ENCODE peak calls at places on chromosomes 2 and 18, in nine cellular contexts. D is HuH-7.5; P is LHCN-M2; E is RWPE1; C is cardiac muscle cell; T is activated CD8-positive, alpha-beta memory T cell treated with anti-CD3 and anti-CD28 coated beads for 1 hour; W is frontal cortex; S is T follicular helper cell; Z is T-cell. O is an unnamed sample.

GRCh38 chr2:154952346-154953010 is 254.0 kb downstream of the KCNJ3 start:
- DNase-seq in D (no peak), P (no peak), E (no peak), C (no peak), T (no peak), W (peak; percentile 6), S (no peak), Z (no peak), O (no peak)

GRCh38 chr2:119888673-119889072 is 124.2 kb upstream of the EPB41L5 start:
- DNase-seq in D (no peak), P (peak; percentile 80), E (no peak), C (peak; percentile 76), T (no peak), W (no peak), S (no peak), Z (no peak), O (no peak)

GRCh38 chr2:170715062-170715931 is at the start of gene SP5:
- DNase-seq in D (peak; percentile 96), P (peak; percentile 25), E (peak; percentile 63), C (peak; percentile 51), T (no peak), W (peak; percentile 40), S (no peak), Z (peak; percentile 26), O (peak; percentile 81)

GRCh38 chr2:200403794-200404193 is 97.3 kb downstream of the SPATS2L start:
- DNase-seq in D (no peak), P (no peak), E (no peak), C (peak; percentile 44), T (no peak), W (no peak), S (no peak), Z (no peak), O (no peak)

GRCh38 chr2:30276455-30276911 is 45.1 kb downstream of the LBH start:
- DNase-seq in D (no peak), P (no peak), E (no peak), C (no peak), T (no peak), W (no peak), S (no peak), Z (no peak), O (no peak)

GRCh38 chr2:96115631-96116423 is 544 bp downstream of the ADRA2B start:
- DNase-seq in D (no peak), P (no peak), E (no peak), C (no peak), T (no peak), W (no peak), S (no peak), Z (no peak), O (no peak)

GRCh38 chr2:5691659-5692529 is at the start of gene SOX11:
- DNase-seq in D (no peak), P (peak; percentile 95), E (no peak), C (peak; percentile 70), T (no peak), W (peak; percentile 69), S (no peak), Z (no peak), O (peak; percentile 97)

GRCh38 chr2:70070557-70071268 is 16.6 kb upstream of the PCBP1 start:
- DNase-seq in D (peak; percentile 74), P (peak; percentile 82), E (peak; percentile 86), C (peak; percentile 91), T (peak; percentile 34), W (peak; percentile 73), S (peak; percentile 38), Z (peak; percentile 65), O (peak; percentile 88)

GRCh38 chr2:5123597-5124196 is 568.5 kb upstream of the SOX11 start:
- DNase-seq in D (no peak), P (no peak), E (no peak), C (no peak), T (no peak), W (no peak), S (no peak), Z (no peak), O (no peak)

GRCh38 chr18:26925313-26925712 is 59.8 kb upstream of the AQP4 start:
- DNase-seq in D (no peak), P (no peak), E (no peak), C (no peak), T (no peak), W (no peak), S (no peak), Z (no peak), O (no peak)

GRCh38 chr2:24892928-24893327 is 27.1 kb downstream of the ADCY3 start:
- DNase-seq in D (no peak), P (no peak), E (no peak), C (peak; percentile 65), T (no peak), W (no peak), S (no peak), Z (no peak), O (no peak)

GRCh38 chr2:171630812-171631626 is 56.2 kb upstream of the DYNC1I2 start:
- DNase-seq in D (no peak), P (peak; percentile 8), E (no peak), C (peak; percentile 72), T (no peak), W (no peak), S (no peak), Z (no peak), O (peak; percentile 12)

GRCh38 chr2:235141411-235142128 is 189.8 kb downstream of the SH3BP4 start:
- DNase-seq in D (no peak), P (no peak), E (no peak), C (no peak), T (no peak), W (no peak), S (no peak), Z (no peak), O (peak; percentile 21)

GRCh38 chr2:187986392-187987105 is 305.1 kb upstream of the GULP1 start:
- DNase-seq in D (no peak), P (no peak), E (peak; percentile 18), C (no peak), T (no peak), W (no peak), S (no peak), Z (no peak), O (no peak)

GRCh38 chr2:240856151-240856980 is 12.3 kb upstream of the AGXT start:
- DNase-seq in D (no peak), P (no peak), E (no peak), C (no peak), T (no peak), W (no peak), S (no peak), Z (no peak), O (no peak)

GRCh38 chr2:165293439-165294420 is 54.5 kb downstream of the SCN2A start:
- DNase-seq in D (peak; percentile 58), P (peak; percentile 89), E (peak; percentile 66), C (peak; percentile 92), T (no peak), W (peak; percentile 30), S (peak; percentile 24), Z (peak; percentile 64), O (peak; percentile 94)

GRCh38 chr2:149068996-149069888 is 30.7 kb downstream of the LYPD6B start:
- DNase-seq in D (no peak), P (peak; percentile 89), E (no peak), C (peak; percentile 71), T (no peak), W (no peak), S (no peak), Z (peak; percentile 20), O (no peak)

GRCh38 chr2:64839844-64840243 is 149.4 kb upstream of the SLC1A4 start:
- DNase-seq in D (no peak), P (peak; percentile 40), E (no peak), C (no peak), T (no peak), W (no peak), S (no peak), Z (no peak), O (no peak)

GRCh38 chr18:55141318-55141717 is 182.1 kb upstream of the CCDC68 start:
- DNase-seq in D (no peak), P (peak; percentile 69), E (no peak), C (no peak), T (no peak), W (no peak), S (no peak), Z (no peak), O (no peak)

GRCh38 chr2:233556756-233557736 is 9.5 kb downstream of the USP40 start:
- DNase-seq in D (no peak), P (peak; percentile 88), E (peak; percentile 56), C (peak; percentile 55), T (no peak), W (no peak), S (no peak), Z (no peak), O (peak; percentile 9)

GRCh38 chr2:146415291-146415690 is 1429.5 kb upstream of the ACVR2A start:
- DNase-seq in D (no peak), P (no peak), E (no peak), C (no peak), T (no peak), W (no peak), S (no peak), Z (no peak), O (no peak)

GRCh38 chr2:168687314-168687713 is 115.1 kb upstream of the NOSTRIN start:
- DNase-seq in D (no peak), P (peak; percentile 74), E (no peak), C (peak; percentile 39), T (no peak), W (no peak), S (no peak), Z (no peak), O (no peak)

GRCh38 chr18:61824733-61825363 is 68.0 kb downstream of the RNF152 start:
- DNase-seq in D (no peak), P (peak; percentile 38), E (no peak), C (peak; percentile 12), T (no peak), W (no peak), S (no peak), Z (no peak), O (peak; percentile 11)

GRCh38 chr2:62467475-62468321 is 38.3 kb downstream of the TMEM17 start:
- DNase-seq in D (peak; percentile 47), P (peak; percentile 84), E (no peak), C (peak; percentile 75), T (no peak), W (no peak), S (no peak), Z (no peak), O (no peak)

GRCh38 chr2:216683846-216684245 is 11.5 kb downstream of the IGFBP5 start:
- DNase-seq in D (peak; percentile 65), P (peak; percentile 95), E (peak; percentile 95), C (peak; percentile 98), T (no peak), W (no peak), S (no peak), Z (no peak), O (peak; percentile 82)